ENCODE peak calls at places on chromosome 7, in nine cellular contexts. Z is OCI-LY7, F is testis, P is bronchial epithelial cell, O is lung, J is brain microvascular endothelial cell, D is RWPE2, Q is transverse colon, X is BJ. V is an unnamed sample.
A peak's percentile ranks its signal among the peaks of the same experiment; 100 is the strongest.

GRCh38 chr7:101870361-101871062 is 53.1 kb downstream of the CUX1 start:
- DNase-seq in Z (peak; percentile 90), F (no peak), P (peak; percentile 80), O (peak; percentile 40), J (no peak), D (no peak), Q (peak; percentile 55), X (no peak), V (no peak)

GRCh38 chr7:41244246-41244645 is 458.6 kb downstream of the INHBA start:
- DNase-seq in Z (no peak), F (no peak), P (no peak), O (no peak), J (no peak), D (no peak), Q (no peak), X (no peak), V (no peak)

GRCh38 chr7:7100432-7100849 is 81.9 kb upstream of the C1GALT1 start:
- DNase-seq in Z (no peak), F (no peak), P (peak; percentile 97), O (no peak), J (peak; percentile 28), D (peak; percentile 87), Q (no peak), X (no peak), V (no peak)

GRCh38 chr7:66725843-66726242 is 14.7 kb upstream of the RABGEF1 start:
- DNase-seq in Z (no peak), F (no peak), P (no peak), O (no peak), J (no peak), D (no peak), Q (no peak), X (no peak), V (no peak)

GRCh38 chr7:101216860-101217387 is 457 bp downstream of the PLOD3 start:
- DNase-seq in Z (no peak), F (no peak), P (no peak), O (no peak), J (no peak), D (no peak), Q (no peak), X (no peak), V (no peak)

GRCh38 chr7:121394709-121395140 is 1.4 kb downstream of the FAM3C start:
- DNase-seq in Z (no peak), F (no peak), P (no peak), O (no peak), J (no peak), D (no peak), Q (no peak), X (no peak), V (no peak)

GRCh38 chr7:44994877-44995554 is 5.0 kb upstream of the CCM2 start:
- DNase-seq in Z (peak; percentile 73), F (no peak), P (no peak), O (no peak), J (no peak), D (no peak), Q (no peak), X (no peak), V (no peak)

GRCh38 chr7:5532520-5533335 is 109.1 kb upstream of the TNRC18 start:
- DNase-seq in Z (peak; percentile 91), F (peak; percentile 65), P (no peak), O (peak; percentile 78), J (no peak), D (no peak), Q (peak; percentile 89), X (no peak), V (no peak)

GRCh38 chr7:78326870-78327269 is 528.3 kb downstream of the PHTF2 start:
- DNase-seq in Z (no peak), F (no peak), P (no peak), O (no peak), J (no peak), D (no peak), Q (no peak), X (no peak), V (peak; percentile 34)

GRCh38 chr7:123594813-123595241 is 6.8 kb upstream of the ASB15 start:
- DNase-seq in Z (no peak), F (no peak), P (peak; percentile 43), O (no peak), J (peak; percentile 14), D (no peak), Q (peak; percentile 26), X (no peak), V (no peak)

GRCh38 chr7:134710511-134710853 is 63.8 kb downstream of the BPGM start:
- DNase-seq in Z (no peak), F (no peak), P (no peak), O (no peak), J (no peak), D (no peak), Q (no peak), X (no peak), V (no peak)

GRCh38 chr7:138316421-138317043 is 143.5 kb upstream of the TRIM24 start:
- DNase-seq in Z (no peak), F (no peak), P (no peak), O (no peak), J (no peak), D (no peak), Q (no peak), X (no peak), V (peak; percentile 90)

GRCh38 chr7:30224511-30225031 is 59.8 kb upstream of the ZNRF2 start:
- DNase-seq in Z (no peak), F (no peak), P (peak; percentile 92), O (peak; percentile 44), J (peak; percentile 27), D (no peak), Q (no peak), X (peak; percentile 30), V (peak; percentile 31)

DNA sequence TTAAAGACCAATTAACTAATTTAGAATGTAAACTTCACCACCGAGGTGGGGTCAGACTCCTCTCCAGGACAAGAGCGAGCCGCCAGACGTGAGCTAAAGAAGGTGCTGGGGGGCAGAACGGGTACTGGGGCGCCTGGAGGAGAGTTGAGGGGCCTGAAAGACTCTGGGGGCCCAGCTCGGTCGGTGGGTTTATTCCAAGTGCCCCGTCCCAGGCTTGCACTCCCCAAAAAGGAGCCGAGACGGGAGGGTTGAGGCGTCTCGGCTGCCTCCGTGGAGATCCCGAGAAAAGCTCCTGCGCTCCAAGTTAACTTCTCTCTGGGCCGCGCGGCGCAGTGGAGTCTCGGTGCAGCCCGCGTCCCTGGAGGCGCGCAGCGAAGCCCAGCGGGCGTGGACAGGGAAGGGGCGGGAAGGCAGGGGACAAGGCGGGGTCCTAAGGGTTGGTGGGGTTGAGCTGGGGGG is 553.3 kb downstream of the TFEC start:
- DNase-seq in Z (no peak), F (peak; percentile 31), P (no peak), O (no peak), J (no peak), D (no peak), Q (peak; percentile 19), X (no peak), V (no peak)
- H3K4me3 ChIP-seq in Z (no peak overlapping the region), F (no peak overlapping the region), P (no peak overlapping the region), O (no peak overlapping the region), J (peak overlapping the region; percentile 56), D (no peak overlapping the region), Q (peak overlapping the region; percentile 35), X (peak overlapping the region; percentile 40), V (peak overlapping the region; percentile 50)

DNA sequence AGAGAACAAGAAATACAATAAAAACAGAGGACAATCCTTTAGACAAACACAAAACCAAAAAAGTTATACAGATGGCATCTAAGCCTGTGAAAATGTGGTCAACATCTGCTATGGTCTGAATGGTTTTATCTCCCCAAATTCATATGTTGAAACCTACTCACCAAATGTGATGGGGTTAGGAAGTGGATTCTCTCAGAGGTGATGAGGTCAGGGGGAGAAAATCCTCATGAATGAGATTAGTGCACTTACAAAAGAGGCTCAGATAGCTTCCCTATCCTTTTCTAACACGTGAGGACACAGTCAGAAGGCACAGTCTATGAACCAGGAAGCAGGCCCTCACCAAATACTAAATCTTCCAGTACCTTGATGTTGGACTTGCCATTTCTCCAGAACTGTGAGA is 147.8 kb upstream of the GPR22 start:
- DNase-seq in Z (no peak), F (no peak), P (no peak), O (no peak), J (no peak), D (no peak), Q (no peak), X (no peak), V (no peak)
- TF ChIP-seq CTCF in Z (no peak), F (no peak), P (no peak), O (no peak), J (no peak), D (no peak), Q (no peak), X (no peak), V (no peak)

GRCh38 chr7:92612501-92612900 is 22.3 kb upstream of the FAM133B start:
- DNase-seq in Z (no peak), F (no peak), P (no peak), O (no peak), J (no peak), D (no peak), Q (no peak), X (peak; percentile 61), V (no peak)

GRCh38 chr7:92613720-92614119 is 23.5 kb upstream of the FAM133B start:
- DNase-seq in Z (no peak), F (no peak), P (no peak), O (no peak), J (no peak), D (no peak), Q (no peak), X (no peak), V (no peak)

GRCh38 chr7:92614586-92615237 is 24.5 kb upstream of the FAM133B start:
- DNase-seq in Z (no peak), F (no peak), P (no peak), O (no peak), J (no peak), D (no peak), Q (no peak), X (no peak), V (no peak)

GRCh38 chr7:92611735-92612134 is 21.5 kb upstream of the FAM133B start:
- DNase-seq in Z (peak; percentile 14), F (no peak), P (no peak), O (no peak), J (no peak), D (no peak), Q (no peak), X (no peak), V (no peak)

GRCh38 chr7:92613214-92613613 is 23.0 kb upstream of the FAM133B start:
- DNase-seq in Z (no peak), F (no peak), P (no peak), O (no peak), J (no peak), D (no peak), Q (no peak), X (no peak), V (no peak)
- H3K36me3 ChIP-seq in Z (peaks cover 45% of the 10 kb centered on the region), F (no peaks in the 10 kb centered on the region), P (peaks cover 14% of the 10 kb centered on the region), O (peaks cover 17% of the 10 kb centered on the region), J (peaks cover 36% of the 10 kb centered on the region), D (peaks cover 61% of the 10 kb centered on the region), Q (peaks cover 8% of the 10 kb centered on the region), X (peaks cover 3% of the 10 kb centered on the region), V (no peaks in the 10 kb centered on the region)

GRCh38 chr7:139829654-139830130 is 628 bp downstream of the TBXAS1 start:
- DNase-seq in Z (no peak), F (no peak), P (no peak), O (no peak), J (no peak), D (no peak), Q (no peak), X (no peak), V (no peak)
- H3K4me3 ChIP-seq in Z (no peak overlapping the region), F (no peak overlapping the region), P (no peak overlapping the region), O (no peak overlapping the region), J (no peak overlapping the region), D (no peak overlapping the region), Q (peak overlapping the region; percentile 18), X (no peak overlapping the region), V (no peak overlapping the region)